ENCODE peak calls at places on chromosomes 2 and 18, in four cellular contexts. Z, D, S and V are unnamed samples.

GRCh38 chr2:9993490-9994165 is 42.1 kb downstream of the GRHL1 start:
- DNase-seq in Z (no peak), D (no peak), S (no peak), V (no peak)

GRCh38 chr2:150610670-150611279 is 123.3 kb upstream of the RND3 start:
- DNase-seq in Z (peak), D (no peak), S (no peak), V (no peak)

GRCh38 chr2:223941579-223942277 is 3.4 kb downstream of the WDFY1 start:
- DNase-seq in Z (peak), D (peak), S (no peak), V (no peak)

GRCh38 chr18:23238152-23238531 is 102.9 kb downstream of the CABLES1 start:
- DNase-seq in Z (no peak), D (no peak), S (no peak), V (peak)

GRCh38 chr2:41867553-41867952 is 180.3 kb upstream of the PKDCC start:
- DNase-seq in Z (no peak), D (no peak), S (no peak), V (no peak)

GRCh38 chr2:168611896-168612650 is 156.0 kb downstream of the CERS6 start:
- DNase-seq in Z (no peak), D (no peak), S (no peak), V (no peak)

GRCh38 chr2:34545486-34546136 is 946.5 kb upstream of the FAM98A start:
- DNase-seq in Z (no peak), D (no peak), S (no peak), V (no peak)

GRCh38 chr18:62179213-62179612 is 7.6 kb downstream of the PIGN start:
- DNase-seq in Z (no peak), D (no peak), S (no peak), V (no peak)

GRCh38 chr18:58447342-58448190 is 181.3 kb downstream of the ALPK2 start:
- DNase-seq in Z (no peak), D (no peak), S (no peak), V (no peak)

GRCh38 chr2:132757676-132758075 is 87.7 kb upstream of the LYPD1 start:
- DNase-seq in Z (peak), D (no peak), S (no peak), V (no peak)